ENCODE peak calls at places on chromosome 21, in nine cellular contexts. G is activated T-cell treated with anti-CD3 and anti-CD28 coated beads, Interleukin-2, amount 50 U/mL, for 72 hours; P is hepatic stellate cell; T is HAP-1; D is uterus; N is upper lobe of right lung; S is lung; W is glomerular endothelial cell; F is putamen. L is an unnamed sample.

GRCh38 chr21:15431053-15431452 is 298.7 kb upstream of the USP25 start:
- DNase-seq in G (no peak), P (no peak), T (no peak), D (no peak), N (no peak), S (no peak), W (no peak), F (no peak), L (no peak)

GRCh38 chr21:22743085-22743484 is 1744.9 kb downstream of the NCAM2 start:
- DNase-seq in G (no peak), P (no peak), T (no peak), D (no peak), N (no peak), S (no peak), W (no peak), F (no peak), L (no peak)

GRCh38 chr21:45982256-45982757 is 737 bp downstream of the COL6A1 start:
- DNase-seq in G (no peak), P (no peak), T (peak; percentile 38), D (peak; percentile 57), N (no peak), S (no peak), W (no peak), F (no peak), L (peak; percentile 40)

GRCh38 chr21:39556176-39556575 is 56.6 kb upstream of the B3GALT5 start:
- DNase-seq in G (no peak), P (no peak), T (no peak), D (no peak), N (no peak), S (no peak), W (no peak), F (no peak), L (no peak)

GRCh38 chr21:33419538-33420123 is 16.4 kb downstream of the IFNGR2 start:
- DNase-seq in G (no peak), P (peak; percentile 55), T (no peak), D (peak; percentile 33), N (no peak), S (no peak), W (no peak), F (no peak), L (no peak)

GRCh38 chr21:42997053-42997452 is 22.7 kb downstream of the PKNOX1 start:
- DNase-seq in G (peak; percentile 14), P (peak; percentile 44), T (no peak), D (peak; percentile 72), N (peak; percentile 60), S (peak; percentile 40), W (no peak), F (no peak), L (no peak)

GRCh38 chr21:24204641-24205040 is 1402.6 kb downstream of the MRPL39 start:
- DNase-seq in G (no peak), P (no peak), T (no peak), D (no peak), N (no peak), S (no peak), W (no peak), F (no peak), L (no peak)

GRCh38 chr21:33232640-33233039 is 2.9 kb downstream of the IFNAR2 start:
- DNase-seq in G (no peak), P (no peak), T (no peak), D (no peak), N (no peak), S (no peak), W (no peak), F (no peak), L (no peak)

GRCh38 chr21:33543505-33544129 is 779 bp downstream of the SON start:
- DNase-seq in G (peak; percentile 87), P (no peak), T (peak; percentile 86), D (peak; percentile 71), N (peak; percentile 91), S (peak; percentile 69), W (no peak), F (no peak), L (peak; percentile 86)

GRCh38 chr21:42007541-42007940 is 2.6 kb downstream of the ZBTB21 start:
- DNase-seq in G (no peak), P (no peak), T (no peak), D (no peak), N (no peak), S (no peak), W (no peak), F (no peak), L (no peak)

GRCh38 chr21:37445228-37445627 is 78.7 kb downstream of the DYRK1A start:
- DNase-seq in G (no peak), P (no peak), T (no peak), D (peak; percentile 31), N (no peak), S (no peak), W (no peak), F (no peak), L (no peak)

GRCh38 chr21:31529406-31529805 is 130.1 kb upstream of the SOD1 start:
- DNase-seq in G (no peak), P (no peak), T (no peak), D (no peak), N (no peak), S (no peak), W (no peak), F (no peak), L (no peak)

GRCh38 chr21:27802816-27803475 is 836.1 kb upstream of the ADAMTS5 start:
- DNase-seq in G (peak; percentile 2), P (peak; percentile 24), T (peak; percentile 32), D (peak; percentile 26), N (no peak), S (peak; percentile 47), W (no peak), F (peak; percentile 71), L (no peak)

GRCh38 chr21:41621523-41621922 is 113.6 kb upstream of the TMPRSS2 start:
- DNase-seq in G (no peak), P (no peak), T (no peak), D (no peak), N (no peak), S (no peak), W (no peak), F (no peak), L (no peak)

GRCh38 chr21:34091032-34091431 is 17.7 kb downstream of the MRPS6 start:
- DNase-seq in G (no peak), P (no peak), T (no peak), D (no peak), N (no peak), S (no peak), W (no peak), F (no peak), L (no peak)

GRCh38 chr21:41166947-41167346 is 1.0 kb upstream of the BACE2 start:
- DNase-seq in G (no peak), P (no peak), T (no peak), D (peak; percentile 51), N (no peak), S (no peak), W (no peak), F (no peak), L (no peak)

GRCh38 chr21:31370893-31371652 is 27.0 kb upstream of the TIAM1 start:
- DNase-seq in G (no peak), P (no peak), T (no peak), D (no peak), N (no peak), S (no peak), W (no peak), F (no peak), L (no peak)

GRCh38 chr21:16116798-16117197 is 387.0 kb downstream of the USP25 start:
- DNase-seq in G (no peak), P (peak; percentile 9), T (no peak), D (no peak), N (no peak), S (no peak), W (peak; percentile 78), F (no peak), L (no peak)